ENCODE peak calls at places on chromosomes 13 and 19, in ten cellular contexts. H is astrocyte of the spinal cord, D is adrenal gland, N is AG09319, A is choroid plexus epithelial cell, P is mesothelial cell of epicardium, G is heart right ventricle, S is NB4, V is heart left ventricle, U is fibroblast of pulmonary artery. K is an unnamed sample.

GRCh38 chr13:45623516-45624090 is 8.1 kb upstream of the ERICH6B start:
- DNase-seq in H (peak; percentile 10), D (no peak), N (no peak), A (peak; percentile 50), P (no peak), G (no peak), S (peak; percentile 38), V (no peak), U (peak; percentile 39), K (peak; percentile 40)

GRCh38 chr19:43409415-43409814 is 5.3 kb upstream of the TEX101 start:
- DNase-seq in H (no peak), D (no peak), N (no peak), A (no peak), P (no peak), G (no peak), S (no peak), V (no peak), U (no peak), K (no peak)

GRCh38 chr19:18023596-18024212 is 15.7 kb downstream of the ARRDC2 start:
- DNase-seq in H (peak; percentile 46), D (peak; percentile 90), N (no peak), A (peak; percentile 96), P (no peak), G (peak; percentile 95), S (peak; percentile 93), V (peak; percentile 95), U (peak; percentile 84), K (no peak)

GRCh38 chr13:99614465-99614885 is 113.2 kb downstream of the TM9SF2 start:
- DNase-seq in H (no peak), D (no peak), N (no peak), A (peak; percentile 58), P (no peak), G (no peak), S (peak; percentile 70), V (no peak), U (peak; percentile 33), K (peak; percentile 85)

GRCh38 chr13:67437246-67437645 is 207.1 kb upstream of the PCDH9 start:
- DNase-seq in H (no peak), D (no peak), N (no peak), A (no peak), P (no peak), G (no peak), S (no peak), V (no peak), U (no peak), K (no peak)

GRCh38 chr13:112229445-112229844 is 146.7 kb upstream of the SPACA7 start:
- DNase-seq in H (no peak), D (no peak), N (no peak), A (no peak), P (no peak), G (no peak), S (no peak), V (no peak), U (no peak), K (no peak)

GRCh38 chr19:18321729-18322091 is 1.2 kb downstream of the LSM4 start:
- DNase-seq in H (peak; percentile 2), D (no peak), N (no peak), A (peak; percentile 35), P (no peak), G (no peak), S (peak; percentile 81), V (no peak), U (peak; percentile 29), K (no peak)

GRCh38 chr13:45849408-45849807 is 2.1 kb downstream of the SIAH3 start:
- DNase-seq in H (no peak), D (no peak), N (no peak), A (no peak), P (no peak), G (no peak), S (peak; percentile 39), V (no peak), U (no peak), K (no peak)

GRCh38 chr13:111328803-111329410 is 8.5 kb downstream of the TEX29 start:
- DNase-seq in H (no peak), D (peak; percentile 23), N (no peak), A (no peak), P (no peak), G (no peak), S (no peak), V (no peak), U (no peak), K (no peak)

GRCh38 chr13:98204546-98204945 is 27.5 kb upstream of the RNF113B start:
- DNase-seq in H (no peak), D (no peak), N (no peak), A (no peak), P (no peak), G (no peak), S (no peak), V (no peak), U (no peak), K (no peak)

GRCh38 chr13:73677041-73677589 is 457.1 kb downstream of the KLF12 start:
- DNase-seq in H (peak; percentile 60), D (no peak), N (no peak), A (peak; percentile 75), P (no peak), G (no peak), S (no peak), V (no peak), U (peak; percentile 90), K (peak; percentile 78)

GRCh38 chr13:33879044-33879596 is 61.2 kb downstream of the RFC3 start:
- DNase-seq in H (no peak), D (no peak), N (no peak), A (no peak), P (no peak), G (no peak), S (no peak), V (no peak), U (peak; percentile 4), K (no peak)

DNA sequence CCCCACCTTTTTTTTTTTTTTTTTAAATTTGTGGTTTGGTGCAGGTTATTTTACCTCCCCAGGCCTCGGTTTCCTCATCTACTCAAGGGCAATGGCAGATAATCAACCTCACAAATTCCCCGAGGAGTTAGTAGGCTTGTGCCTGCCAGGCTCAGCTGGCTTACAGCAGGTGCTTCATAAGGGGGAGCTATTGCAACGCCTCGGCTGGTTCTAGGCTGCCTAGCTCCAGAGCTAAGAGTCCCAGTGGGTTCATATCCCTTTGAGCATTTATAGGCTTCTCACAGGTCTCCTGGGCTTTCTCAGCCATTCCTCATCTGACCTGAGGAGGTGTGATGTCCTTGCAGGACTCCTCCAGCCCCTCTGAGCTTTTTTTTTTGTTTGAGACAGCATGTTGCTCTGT is 10.6 kb downstream of the BCKDHA start:
- DNase-seq in H (no peak), D (no peak), N (no peak), A (no peak), P (no peak), G (no peak), S (peak; percentile 88), V (no peak), U (no peak), K (no peak)
- TF ChIP-seq CTCF in H (no peak), D (no peak), N (no peak), A (no peak), P (no peak), G (no peak), S (peak; percentile 42), V (peak; percentile 9), U (no peak), K (no peak)

GRCh38 chr13:48478401-48478800 is 54.5 kb downstream of the RCBTB2 start:
- DNase-seq in H (peak; percentile 60), D (no peak), N (no peak), A (peak; percentile 55), P (no peak), G (no peak), S (no peak), V (no peak), U (no peak), K (no peak)

GRCh38 chr13:48476674-48477073 is 56.2 kb downstream of the RCBTB2 start:
- DNase-seq in H (no peak), D (no peak), N (no peak), A (no peak), P (no peak), G (no peak), S (no peak), V (no peak), U (no peak), K (no peak)

GRCh38 chr13:48475230-48475629 is 57.6 kb downstream of the RCBTB2 start:
- DNase-seq in H (no peak), D (no peak), N (no peak), A (no peak), P (no peak), G (no peak), S (no peak), V (no peak), U (no peak), K (no peak)

GRCh38 chr13:48477191-48477855 is 55.6 kb downstream of the RCBTB2 start:
- DNase-seq in H (no peak), D (no peak), N (no peak), A (no peak), P (no peak), G (no peak), S (no peak), V (no peak), U (no peak), K (no peak)

GRCh38 chr13:48476215-48476614 is 56.7 kb downstream of the RCBTB2 start:
- DNase-seq in H (no peak), D (no peak), N (no peak), A (no peak), P (no peak), G (no peak), S (peak; percentile 39), V (no peak), U (no peak), K (no peak)
- TF ChIP-seq CTCF in H (no peak), D (no peak), N (no peak), A (no peak), P (no peak), G (no peak), S (no peak), V (no peak), U (no peak), K (no peak)

DNA sequence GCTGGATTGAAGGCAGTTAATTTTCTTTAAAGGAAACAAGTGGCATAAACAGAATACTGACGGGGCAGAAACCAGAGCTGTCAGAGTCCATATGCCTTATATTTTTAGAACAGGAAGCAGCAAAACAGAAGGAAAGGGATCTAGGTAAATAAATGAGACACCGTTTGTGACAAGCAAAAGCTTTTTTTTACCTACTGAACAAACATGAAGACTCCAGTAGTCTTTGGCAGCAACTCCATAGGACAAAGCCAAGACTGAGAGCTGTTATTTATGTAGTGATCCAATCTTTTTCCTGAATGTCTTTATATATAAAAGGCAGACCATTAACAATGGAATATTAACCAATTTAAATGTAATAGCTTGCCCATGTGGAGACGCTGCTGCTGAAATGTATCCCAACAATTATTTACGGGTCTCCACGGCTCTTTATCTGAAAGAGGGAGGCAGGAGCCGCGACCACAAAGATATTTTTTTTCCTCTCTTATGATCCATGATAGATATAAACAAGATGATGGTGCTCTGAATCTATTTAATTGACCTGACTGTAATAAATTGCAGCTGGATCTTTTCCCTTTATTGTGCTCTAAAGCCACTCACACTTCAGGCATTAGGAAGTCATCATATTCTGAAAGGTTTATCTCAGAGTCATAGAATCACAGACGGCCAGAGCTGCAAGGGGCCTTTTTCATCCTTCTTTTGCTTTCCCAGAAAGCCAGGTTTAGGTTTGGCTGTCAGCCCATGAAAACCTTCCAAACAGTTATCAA is 687.7 kb downstream of the EFNB2 start:
- DNase-seq in H (peak; percentile 44), D (no peak), N (no peak), A (peak; percentile 9), P (no peak), G (no peak), S (no peak), V (no peak), U (peak; percentile 3), K (no peak)
- TF ChIP-seq CTCF in H (no peak), D (no peak), N (no peak), A (no peak), P (no peak), G (no peak), S (no peak), V (no peak), U (no peak), K (no peak)

GRCh38 chr19:2543463-2544442 is 67.8 kb downstream of the GADD45B start:
- DNase-seq in H (peak; percentile 99), D (peak; percentile 98), N (peak; percentile 94), A (peak; percentile 99), P (peak; percentile 89), G (peak; percentile 93), S (peak; percentile 92), V (peak; percentile 93), U (peak; percentile 99), K (peak; percentile 97)
- TF ChIP-seq CTCF in H (peak; percentile 47), D (no peak), N (peak; percentile 52), A (peak; percentile 51), P (no peak), G (no peak), S (no peak), V (peak; percentile 60), U (peak; percentile 36), K (peak; percentile 36)

K was measured in MCF 10A.